ENCODE peak calls at places on chromosome 19, in eight cellular contexts. W is hepatic stellate cell, Q is right lobe of liver, I is lung, P is psoas muscle, C is cardiac fibroblast, X is iris pigment epithelial cell, U is ascending aorta. K is an unnamed sample.

GRCh38 chr19:54668353-54668752 is 5.6 kb downstream of the LILRB4 start:
- DNase-seq in W (no peak), Q (no peak), I (no peak), P (no peak), C (no peak), X (no peak), U (no peak), K (no peak)

GRCh38 chr19:45952691-45953505 is 20.8 kb downstream of the NOVA2 start:
- DNase-seq in W (peak; percentile 57), Q (no peak), I (no peak), P (peak; percentile 65), C (peak; percentile 70), X (peak; percentile 27), U (no peak), K (peak; percentile 23)

GRCh38 chr19:5448374-5448773 is 6.8 kb upstream of the ZNRF4 start:
- DNase-seq in W (no peak), Q (no peak), I (no peak), P (no peak), C (no peak), X (no peak), U (no peak), K (no peak)

GRCh38 chr19:16627928-16628182 is 149 bp downstream of the MED26 start:
- DNase-seq in W (no peak), Q (no peak), I (no peak), P (no peak), C (no peak), X (no peak), U (no peak), K (no peak)

GRCh38 chr19:23420824-23421223 is 25.6 kb upstream of the ZNF91 start:
- DNase-seq in W (no peak), Q (no peak), I (no peak), P (no peak), C (no peak), X (no peak), U (no peak), K (no peak)

GRCh38 chr19:55253842-55254624 is 4.8 kb downstream of the PPP6R1 start:
- DNase-seq in W (no peak), Q (no peak), I (no peak), P (peak; percentile 50), C (no peak), X (no peak), U (no peak), K (no peak)

GRCh38 chr19:953501-954271 is 27.9 kb downstream of the ARID3A start:
- DNase-seq in W (no peak), Q (peak; percentile 43), I (no peak), P (no peak), C (no peak), X (no peak), U (no peak), K (no peak)

GRCh38 chr19:19040417-19040816 is 7.0 kb downstream of the ARMC6 start:
- DNase-seq in W (peak; percentile 49), Q (peak; percentile 87), I (peak; percentile 87), P (peak; percentile 78), C (peak; percentile 97), X (peak; percentile 92), U (peak; percentile 25), K (no peak)

GRCh38 chr19:12938536-12939291 is at the start of gene CALR:
- DNase-seq in W (peak; percentile 56), Q (no peak), I (no peak), P (peak; percentile 78), C (peak; percentile 33), X (peak; percentile 47), U (no peak), K (peak; percentile 25)

GRCh38 chr19:47660435-47660832 is 51.5 kb downstream of the BICRA start:
- DNase-seq in W (no peak), Q (peak; percentile 66), I (no peak), P (peak; percentile 33), C (no peak), X (peak; percentile 18), U (no peak), K (no peak)

GRCh38 chr19:5251096-5252065 is 89.2 kb downstream of the PTPRS start:
- DNase-seq in W (no peak), Q (no peak), I (no peak), P (no peak), C (no peak), X (no peak), U (no peak), K (no peak)

GRCh38 chr19:14149509-14149994 is 13.2 kb upstream of the ASF1B start:
- DNase-seq in W (peak; percentile 61), Q (peak; percentile 65), I (peak; percentile 51), P (peak; percentile 80), C (peak; percentile 89), X (no peak), U (no peak), K (no peak)

GRCh38 chr19:51706885-51707284 is 13.8 kb downstream of the SPACA6 start:
- DNase-seq in W (no peak), Q (no peak), I (no peak), P (no peak), C (no peak), X (no peak), U (no peak), K (no peak)

GRCh38 chr19:42495663-42496062 is 32.6 kb downstream of the CEACAM1 start:
- DNase-seq in W (no peak), Q (no peak), I (no peak), P (no peak), C (no peak), X (no peak), U (no peak), K (no peak)

GRCh38 chr19:46815833-46816627 is 27.6 kb upstream of the SLC1A5 start:
- DNase-seq in W (no peak), Q (no peak), I (no peak), P (no peak), C (no peak), X (no peak), U (no peak), K (no peak)

GRCh38 chr19:11735375-11735774 is 3.4 kb downstream of the ZNF823 start:
- DNase-seq in W (no peak), Q (no peak), I (no peak), P (no peak), C (no peak), X (no peak), U (no peak), K (no peak)

GRCh38 chr19:10238172-10238783 is 7.1 kb upstream of the S1PR2 start:
- DNase-seq in W (peak; percentile 75), Q (no peak), I (peak; percentile 68), P (peak; percentile 78), C (peak; percentile 98), X (peak; percentile 23), U (no peak), K (no peak)

GRCh38 chr19:48552406-48553322 is 692 bp downstream of the SULT2B1 start:
- DNase-seq in W (no peak), Q (no peak), I (no peak), P (no peak), C (no peak), X (no peak), U (no peak), K (no peak)

GRCh38 chr19:35138305-35138799 is 272 bp upstream of the FXYD1 start:
- DNase-seq in W (no peak), Q (peak; percentile 90), I (no peak), P (peak; percentile 92), C (peak; percentile 58), X (no peak), U (no peak), K (no peak)

GRCh38 chr19:42121666-42122069 is 10.6 kb downstream of the POU2F2 start:
- DNase-seq in W (peak; percentile 93), Q (peak; percentile 50), I (no peak), P (peak; percentile 61), C (peak; percentile 69), X (peak; percentile 81), U (peak; percentile 34), K (peak; percentile 15)

GRCh38 chr19:38224014-38224862 is at the start of gene DPF1:
- DNase-seq in W (peak; percentile 96), Q (no peak), I (no peak), P (no peak), C (peak; percentile 68), X (peak; percentile 66), U (no peak), K (peak; percentile 56)

GRCh38 chr19:51293571-51294210 is 17.8 kb upstream of the IGLON5 start:
- DNase-seq in W (no peak), Q (no peak), I (no peak), P (no peak), C (no peak), X (no peak), U (no peak), K (no peak)

GRCh38 chr19:55642153-55643002 is 1.1 kb upstream of the ZNF581 start:
- DNase-seq in W (no peak), Q (no peak), I (no peak), P (no peak), C (peak; percentile 29), X (peak; percentile 51), U (no peak), K (no peak)

GRCh38 chr19:2229103-2230028 is 6.8 kb downstream of the PLEKHJ1 start:
- DNase-seq in W (no peak), Q (peak; percentile 88), I (no peak), P (no peak), C (no peak), X (no peak), U (no peak), K (no peak)

GRCh38 chr19:10402441-10403038 is 802 bp downstream of the CDC37 start:
- DNase-seq in W (no peak), Q (no peak), I (no peak), P (peak; percentile 64), C (peak; percentile 52), X (peak; percentile 38), U (no peak), K (no peak)

GRCh38 chr19:54464624-54465266 is 1.2 kb upstream of the LENG9 start:
- DNase-seq in W (peak; percentile 88), Q (peak; percentile 94), I (peak; percentile 89), P (peak; percentile 94), C (peak; percentile 88), X (peak; percentile 87), U (peak; percentile 65), K (peak; percentile 89)

GRCh38 chr19:31282346-31282745 is 66.9 kb downstream of the TSHZ3 start:
- DNase-seq in W (no peak), Q (no peak), I (no peak), P (no peak), C (no peak), X (no peak), U (no peak), K (no peak)

GRCh38 chr19:13095934-13096890 is 6.4 kb downstream of the LYL1 start:
- DNase-seq in W (no peak), Q (peak; percentile 67), I (no peak), P (no peak), C (no peak), X (no peak), U (no peak), K (no peak)

GRCh38 chr19:19531951-19532805 is 3.5 kb downstream of the YJEFN3 start:
- DNase-seq in W (peak; percentile 98), Q (peak; percentile 81), I (peak; percentile 79), P (peak; percentile 91), C (peak; percentile 67), X (peak; percentile 43), U (no peak), K (peak; percentile 43)

GRCh38 chr19:48613852-48614435 is 932 bp downstream of the FAM83E start:
- DNase-seq in W (no peak), Q (no peak), I (no peak), P (no peak), C (no peak), X (no peak), U (no peak), K (no peak)

GRCh38 chr19:9936151-9937000 is at the start of gene OLFM2:
- DNase-seq in W (no peak), Q (peak; percentile 52), I (no peak), P (no peak), C (no peak), X (no peak), U (no peak), K (no peak)

GRCh38 chr19:2254052-2254872 is 2.0 kb downstream of the JSRP1 start:
- DNase-seq in W (no peak), Q (no peak), I (no peak), P (no peak), C (peak; percentile 51), X (no peak), U (no peak), K (no peak)

GRCh38 chr19:55672418-55672817 is 2.6 kb upstream of the EPN1 start:
- DNase-seq in W (peak; percentile 93), Q (no peak), I (no peak), P (no peak), C (no peak), X (peak; percentile 37), U (no peak), K (no peak)

GRCh38 chr19:45826934-45827333 is 11.8 kb upstream of the RSPH6A start:
- DNase-seq in W (no peak), Q (no peak), I (no peak), P (no peak), C (no peak), X (no peak), U (no peak), K (no peak)